ENCODE peak calls at places on chromosomes 1 and 21, in nine cellular contexts. R is sciatic nerve; Y is lower lobe of right lung; J is natural killer cell; T is left ventricle myocardium superior; K is stimulated activated effector memory CD8-positive, alpha-beta T cell treated with anti-CD3 and anti-CD28 coated beads, Interleukin-12 subunit alpha, Interleukin-12 subunit beta, amount 100 ng/mL, for 72 hours; A is stimulated activated memory B cell treated with anti-CD40 and anti-IgM and Interleukin-4, amounts not matched to agents 10 μg/mL and 1 μg/mL and 100 μg/mL, for 72 hours; U is activated CD8-positive, alpha-beta T cell treated with anti-CD3 and anti-CD28 coated beads, Interleukin-2, amount 10 ng/mL, durations not matched to agents 7 days and 5 days; D is psoas muscle. I is an unnamed sample.

GRCh38 chr21:33019885-33020557 is 5.7 kb upstream of the OLIG2 start:
- ATAC-seq in K (peak), J (peak), A (no peak), R (no peak), D (no peak), Y (peak), T (no peak), U (peak), I (no peak)

GRCh38 chr1:150288822-150289221 is 4.8 kb upstream of the MRPS21 start:
- ATAC-seq in D (no peak), J (no peak), R (no peak), A (no peak), U (no peak), T (no peak), K (no peak), Y (no peak), I (no peak)

GRCh38 chr1:17319561-17320350 is 11.8 kb downstream of the PADI4 start:
- ATAC-seq in U (no peak), Y (no peak), J (no peak), R (no peak), K (no peak), D (no peak), A (no peak), T (no peak), I (no peak)

GRCh38 chr1:23330846-23331245 is 13.2 kb downstream of the HNRNPR start:
- ATAC-seq in K (no peak), U (no peak), T (no peak), A (no peak), R (no peak), J (no peak), Y (no peak), D (no peak), I (no peak)

GRCh38 chr1:17009706-17010105 is 2.0 kb downstream of the ATP13A2 start:
- ATAC-seq in J (no peak), Y (peak), T (peak), U (no peak), K (no peak), D (no peak), A (no peak), R (no peak), I (no peak)

GRCh38 chr1:10685851-10686403 is 110.5 kb downstream of the CASZ1 start:
- ATAC-seq in D (peak), A (no peak), R (peak), Y (peak), J (no peak), K (no peak), T (peak), U (no peak), I (no peak)

GRCh38 chr1:66346057-66346795 is 187.7 kb upstream of the SGIP1 start:
- ATAC-seq in T (no peak), Y (no peak), K (peak), U (no peak), J (no peak), A (no peak), D (no peak), R (no peak), I (no peak)

GRCh38 chr1:208269338-208269666 is 25.1 kb upstream of the PLXNA2 start:
- ATAC-seq in T (peak), Y (no peak), U (no peak), R (no peak), K (no peak), A (peak), D (peak), J (no peak), I (no peak)

GRCh38 chr1:55483523-55483922 is 268.4 kb upstream of the USP24 start:
- ATAC-seq in Y (no peak), T (no peak), U (no peak), K (no peak), J (no peak), R (no peak), A (no peak), D (no peak), I (no peak)

GRCh38 chr1:156079762-156080597 is 2.3 kb downstream of the MEX3A start:
- ATAC-seq in K (no peak), U (no peak), R (no peak), A (no peak), D (no peak), Y (no peak), J (no peak), T (no peak), I (no peak)

GRCh38 chr1:209527372-209527771 is 56.1 kb upstream of the CAMK1G start:
- ATAC-seq in T (no peak), Y (no peak), K (no peak), R (no peak), A (no peak), U (no peak), D (no peak), J (no peak), I (no peak)

GRCh38 chr1:185645686-185646085 is 88.5 kb upstream of the HMCN1 start:
- ATAC-seq in U (no peak), K (no peak), A (no peak), T (no peak), J (no peak), R (no peak), Y (no peak), D (no peak), I (no peak)

GRCh38 chr1:182347019-182347418 is 44.6 kb downstream of the GLUL start:
- ATAC-seq in U (no peak), R (no peak), D (no peak), Y (no peak), J (no peak), A (no peak), K (no peak), T (no peak), I (no peak)

GRCh38 chr1:219741011-219741859 is 128.3 kb upstream of the ZC3H11B start:
- ATAC-seq in A (no peak), T (peak), J (no peak), K (no peak), R (peak), Y (no peak), D (no peak), U (no peak), I (no peak)

I was measured in gastroesophageal sphincter.